ENCODE peak calls at places on chromosomes 2 and 18, in eight cellular contexts. S, N, L, C, F, Z, T and Y are unnamed samples.

GRCh38 chr2:205477016-205477705 is 205.1 kb upstream of the NRP2 start:
- DNase-seq in L (no peak), C (no peak), Z (no peak), F (peak), T (no peak), S (no peak), N (peak), Y (peak)

GRCh38 chr2:201447116-201447515 is 4.1 kb downstream of the TRAK2 start:
- DNase-seq in L (no peak), T (no peak), Z (no peak), F (no peak), S (no peak), C (no peak), N (no peak), Y (no peak)

GRCh38 chr2:59996830-59997229 is 556.6 kb downstream of the BCL11A start:
- DNase-seq in Z (no peak), F (no peak), N (no peak), S (no peak), L (no peak), T (no peak), C (no peak), Y (no peak)

GRCh38 chr2:98280376-98281102 is 65.7 kb upstream of the CNGA3 start:
- DNase-seq in Z (no peak), C (peak), S (no peak), T (no peak), L (no peak), F (peak), N (no peak), Y (no peak)

GRCh38 chr18:23711421-23711820 is 22.2 kb downstream of the LAMA3 start:
- DNase-seq in C (no peak), T (no peak), S (no peak), L (no peak), Z (no peak), N (no peak), F (no peak), Y (no peak)

GRCh38 chr2:28398101-28398834 is 5.6 kb downstream of the FOSL2 start:
- DNase-seq in L (no peak), Z (no peak), S (no peak), F (peak), N (peak), T (no peak), C (no peak), Y (peak)

GRCh38 chr18:45998244-45998643 is 31.1 kb upstream of the EPG5 start:
- DNase-seq in N (no peak), F (no peak), L (no peak), C (no peak), Z (no peak), S (no peak), T (no peak), Y (no peak)

GRCh38 chr2:236856856-236857616 is 228.7 kb upstream of the COPS8 start:
- DNase-seq in C (peak), T (no peak), L (no peak), N (no peak), Z (no peak), S (no peak), F (no peak), Y (no peak)

GRCh38 chr2:46490521-46491141 is 11.3 kb downstream of the TMEM247 start:
- DNase-seq in S (no peak), T (peak), F (no peak), L (no peak), N (no peak), C (no peak), Z (peak), Y (peak)

GRCh38 chr2:168678153-168678853 is 124.1 kb upstream of the NOSTRIN start:
- DNase-seq in L (no peak), F (no peak), N (peak), C (peak), S (no peak), Z (no peak), T (no peak), Y (no peak)

GRCh38 chr2:873651-874580 is 76.7 kb upstream of the SNTG2 start:
- DNase-seq in S (no peak), N (no peak), Z (no peak), T (no peak), F (no peak), C (no peak), L (no peak), Y (no peak)

GRCh38 chr2:240820014-240820606 is at the start of gene KIF1A:
- DNase-seq in S (no peak), T (no peak), L (no peak), C (peak), F (no peak), Z (no peak), N (no peak), Y (no peak)

GRCh38 chr2:30433902-30434301 is 13.1 kb upstream of the LCLAT1 start:
- DNase-seq in T (no peak), S (no peak), C (no peak), N (no peak), L (peak), Z (no peak), F (no peak), Y (no peak)

GRCh38 chr2:7430869-7431641 is 513.8 kb downstream of the RNF144A start:
- DNase-seq in S (no peak), F (no peak), N (peak), L (no peak), Z (peak), T (no peak), C (peak), Y (no peak)

GRCh38 chr18:51278045-51278649 is 80.7 kb upstream of the MEX3C start:
- DNase-seq in T (peak), Z (peak), C (peak), S (no peak), N (peak), F (peak), L (peak), Y (no peak)

GRCh38 chr2:239940861-239941570 is 84.1 kb downstream of the NDUFA10 start:
- DNase-seq in S (no peak), Z (no peak), L (no peak), C (no peak), N (no peak), F (no peak), T (no peak), Y (no peak)

GRCh38 chr2:241315879-241316700 is at the start of gene SEPTIN2:
- DNase-seq in C (no peak), Z (peak), N (peak), F (peak), S (no peak), T (no peak), L (peak), Y (peak)

GRCh38 chr2:15119722-15120175 is 441.4 kb downstream of the NBAS start:
- DNase-seq in Z (no peak), N (no peak), L (no peak), C (no peak), T (no peak), S (no peak), F (no peak), Y (no peak)

GRCh38 chr2:893311-893710 is 57.3 kb upstream of the SNTG2 start:
- DNase-seq in Z (no peak), L (no peak), T (peak), C (peak), N (no peak), F (no peak), S (no peak), Y (no peak)

GRCh38 chr18:32730620-32731021 is 42.2 kb downstream of the KLHL14 start:
- DNase-seq in C (no peak), T (peak), N (peak), F (peak), S (no peak), L (no peak), Z (peak), Y (no peak)

GRCh38 chr2:163121483-163121882 is 282.9 kb upstream of the KCNH7 start:
- DNase-seq in S (no peak), F (no peak), C (no peak), N (no peak), L (no peak), T (no peak), Z (no peak), Y (no peak)

GRCh38 chr2:180141600-180141999 is 134.5 kb upstream of the CWC22 start:
- DNase-seq in T (no peak), L (no peak), N (no peak), F (no peak), C (no peak), Z (no peak), S (no peak), Y (no peak)

GRCh38 chr2:96574364-96574763 is 37.8 kb downstream of the ARID5A start:
- DNase-seq in L (no peak), F (peak), N (no peak), S (no peak), C (no peak), T (no peak), Z (no peak), Y (no peak)

GRCh38 chr2:181977661-181978350 is 7.8 kb upstream of the PPP1R1C start:
- DNase-seq in C (no peak), L (no peak), S (peak), N (peak), F (peak), Z (no peak), T (no peak), Y (no peak)

GRCh38 chr2:50596521-50596920 is 435.4 kb downstream of the NRXN1 start:
- DNase-seq in L (no peak), Z (no peak), C (no peak), F (no peak), N (no peak), T (no peak), S (no peak), Y (peak)

GRCh38 chr18:48605408-48605845 is 66.6 kb downstream of the CTIF start:
- DNase-seq in S (no peak), Z (peak), N (no peak), L (peak), C (peak), F (no peak), T (peak), Y (peak)

GRCh38 chr2:223042284-223042683 is 9.7 kb upstream of the KCNE4 start:
- DNase-seq in T (no peak), C (no peak), Z (no peak), L (no peak), N (no peak), F (no peak), S (no peak), Y (no peak)

GRCh38 chr18:22640281-22640842 is 222.6 kb upstream of the CTAGE1 start:
- DNase-seq in L (no peak), T (no peak), S (no peak), F (peak), N (peak), C (no peak), Z (no peak), Y (no peak)

GRCh38 chr2:172722481-172722880 is 13.2 kb upstream of the RAPGEF4 start:
- DNase-seq in N (peak), Z (no peak), F (no peak), L (no peak), T (no peak), C (no peak), S (no peak), Y (peak)

GRCh38 chr2:161169335-161169734 is 9.1 kb downstream of the TANK start:
- DNase-seq in N (no peak), C (no peak), F (no peak), L (no peak), S (no peak), T (no peak), Z (no peak), Y (no peak)

GRCh38 chr2:224909885-224910517 is 132.3 kb downstream of the DOCK10 start:
- DNase-seq in L (no peak), S (no peak), T (no peak), N (peak), Z (no peak), F (peak), C (peak), Y (peak)
- H3K27ac ChIP-seq in L (no peak), S (no peak), T (no peak), N (peak), Z (no peak), F (peak), C (no peak), Y (peak)

GRCh38 chr2:219626540-219626939 is 890 bp upstream of the SLC4A3 start:
- DNase-seq in C (no peak), N (no peak), Z (no peak), L (peak), F (no peak), S (no peak), T (no peak), Y (no peak)
- H2AFZ ChIP-seq in C (no peak), N (no peak), Z (no peak), L (no peak), F (no peak), S (no peak), T (no peak), Y (no peak)

DNA sequence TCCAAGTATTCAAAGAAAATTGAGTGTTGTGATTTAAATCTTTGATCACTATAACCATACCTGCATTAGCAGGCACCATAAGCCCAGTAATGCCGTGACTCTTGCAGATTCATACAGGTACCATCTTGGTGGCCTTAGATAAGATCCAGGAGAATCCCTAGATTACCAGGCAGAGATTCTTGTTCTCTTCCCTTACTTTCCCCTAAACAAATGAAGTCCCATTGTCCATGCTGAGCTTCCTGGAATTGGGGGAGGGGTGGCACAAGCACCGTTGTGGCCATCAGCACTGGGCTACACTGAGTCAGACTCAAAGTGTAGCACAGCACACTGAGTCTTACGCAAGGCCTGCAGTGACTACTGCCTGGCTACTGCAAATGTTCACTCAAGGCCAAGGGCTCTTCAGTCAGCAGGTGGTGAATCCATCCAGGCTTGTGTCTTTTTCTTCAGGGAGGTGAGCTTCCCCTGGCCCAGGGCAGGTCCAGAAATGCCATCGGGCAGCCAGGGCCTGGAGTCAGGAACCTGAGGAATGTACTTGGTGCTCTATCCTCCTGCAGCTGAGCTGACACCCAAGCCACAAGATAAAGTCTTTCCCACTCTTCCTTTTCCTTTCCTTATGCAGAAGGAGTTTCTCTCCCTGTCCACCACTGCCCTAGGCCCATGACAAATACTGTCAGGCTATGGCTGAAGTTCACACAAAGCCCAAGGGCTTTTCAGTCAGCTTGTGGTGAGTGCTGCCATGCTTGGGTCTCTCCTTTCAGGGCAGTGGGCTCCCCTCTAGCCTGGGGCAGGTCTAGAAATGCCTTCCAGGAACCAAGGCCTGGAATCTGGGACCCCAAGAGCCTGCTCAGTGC is 52.6 kb downstream of the CD28 start:
- DNase-seq in F (peak), S (peak), C (no peak), T (no peak), L (peak), N (peak), Z (no peak), Y (peak)
- H3K4me2 ChIP-seq in F (peak), S (peak), C (no peak), T (no peak), L (no peak), N (peak), Z (no peak), Y (peak)

GRCh38 chr2:226692521-226693126 is 107.0 kb downstream of the IRS1 start:
- DNase-seq in F (no peak), Z (no peak), L (no peak), T (no peak), N (peak), C (no peak), S (no peak), Y (no peak)
- H3K27ac ChIP-seq in F (no peak), Z (no peak), L (no peak), T (no peak), N (no peak), C (no peak), S (no peak), Y (no peak)

DNA sequence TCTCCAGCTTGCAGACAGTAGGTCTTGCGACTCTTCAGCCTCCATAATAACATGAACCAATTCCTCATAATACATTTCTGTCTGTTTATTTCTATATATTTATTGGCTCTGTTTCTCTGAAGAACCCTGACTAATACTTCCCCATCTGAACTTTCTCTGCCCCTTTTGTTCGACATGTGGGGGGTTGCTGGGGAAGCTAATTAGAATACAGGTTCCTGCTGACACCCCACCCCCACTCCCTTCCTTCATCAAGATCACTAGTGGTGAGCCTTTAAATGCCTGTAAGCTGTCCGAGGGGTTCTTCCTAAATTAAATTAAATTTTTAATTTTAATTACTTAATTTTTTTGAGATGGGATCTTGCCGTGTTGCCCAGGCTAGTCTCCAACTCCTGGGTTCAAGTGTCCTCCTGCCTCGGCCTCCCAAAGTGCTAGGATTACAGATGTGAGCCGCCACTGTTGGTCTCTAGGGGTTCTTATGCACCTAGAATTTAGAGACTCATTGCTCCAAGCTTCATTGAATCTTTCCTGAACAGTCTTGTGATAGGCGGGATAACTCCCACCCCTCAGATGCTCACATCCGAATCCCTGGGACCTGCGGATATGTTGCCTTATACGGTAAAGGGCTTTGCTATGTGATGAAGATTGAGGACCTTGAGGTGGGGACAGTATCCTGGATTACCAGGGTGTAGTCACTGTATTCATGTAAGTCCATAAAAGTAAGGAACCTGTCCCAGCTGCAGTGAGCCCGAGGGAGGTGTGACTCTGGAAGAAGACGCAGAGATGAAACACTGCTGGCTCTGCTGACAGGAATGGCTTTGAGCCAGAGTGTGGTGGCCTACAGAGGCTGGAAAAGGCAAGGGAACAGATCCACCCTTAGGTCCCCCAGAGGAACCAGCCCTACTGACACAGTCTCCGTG is 26.2 kb downstream of the HPCAL1 start:
- DNase-seq in F (no peak), L (no peak), S (no peak), C (no peak), N (no peak), Z (peak), T (no peak), Y (no peak)
- H2AFZ ChIP-seq in F (no peak), L (no peak), S (no peak), C (no peak), N (no peak), Z (no peak), T (no peak), Y (no peak)

GRCh38 chr2:9297156-9297555 is 90.5 kb downstream of the ASAP2 start:
- DNase-seq in Z (no peak), T (no peak), N (no peak), F (no peak), C (no peak), L (no peak), S (no peak), Y (no peak)

GRCh38 chr2:9297807-9298206 is 91.2 kb downstream of the ASAP2 start:
- DNase-seq in T (no peak), Z (no peak), L (no peak), S (no peak), N (no peak), F (no peak), C (no peak), Y (no peak)

GRCh38 chr2:9298583-9298982 is 92.0 kb downstream of the ASAP2 start:
- DNase-seq in Z (no peak), L (no peak), C (no peak), T (no peak), S (no peak), N (no peak), F (no peak), Y (no peak)

GRCh38 chr2:9294764-9295163 is 88.2 kb downstream of the ASAP2 start:
- DNase-seq in L (no peak), Z (no peak), C (no peak), N (no peak), S (no peak), F (no peak), T (no peak), Y (no peak)

GRCh38 chr2:9296559-9296958 is 89.9 kb downstream of the ASAP2 start:
- DNase-seq in T (no peak), Z (no peak), F (no peak), S (no peak), L (no peak), C (no peak), N (no peak), Y (no peak)
- H3K4me2 ChIP-seq in T (no peak), Z (no peak), F (no peak), S (no peak), L (no peak), C (no peak), N (no peak), Y (no peak)

GRCh38 chr2:164621761-164622105 is 451 bp upstream of the GRB14 start:
- DNase-seq in F (no peak), N (peak), L (no peak), Z (no peak), T (no peak), C (no peak), S (no peak), Y (no peak)

GRCh38 chr2:164622338-164623106 is 1.2 kb upstream of the GRB14 start:
- DNase-seq in Z (no peak), F (no peak), N (no peak), L (no peak), T (no peak), S (no peak), C (peak), Y (no peak)

GRCh38 chr2:164624296-164624695 is 3.0 kb upstream of the GRB14 start:
- DNase-seq in T (no peak), Z (no peak), S (no peak), N (no peak), L (no peak), C (no peak), F (no peak), Y (peak)

GRCh38 chr2:164617466-164617865 is 3.8 kb downstream of the GRB14 start:
- DNase-seq in F (peak), S (no peak), L (no peak), Z (no peak), C (no peak), N (peak), T (no peak), Y (no peak)

GRCh38 chr2:164620873-164621760 is at the start of gene GRB14:
- DNase-seq in N (peak), C (peak), S (no peak), Z (no peak), F (peak), L (peak), T (no peak), Y (peak)
- H3K27ac ChIP-seq in N (peak), C (no peak), S (peak), Z (no peak), F (no peak), L (no peak), T (no peak), Y (no peak)

GRCh38 chr2:37582911-37583310 is 88.5 kb downstream of the CDC42EP3 start:
- DNase-seq in S (no peak), L (no peak), Z (no peak), T (no peak), N (no peak), F (peak), C (no peak), Y (peak)

GRCh38 chr2:37585295-37585908 is 86.0 kb downstream of the CDC42EP3 start:
- DNase-seq in L (no peak), C (no peak), F (no peak), N (peak), S (no peak), Z (no peak), T (no peak), Y (peak)

GRCh38 chr2:37583402-37583801 is 88.0 kb downstream of the CDC42EP3 start:
- DNase-seq in T (no peak), N (peak), C (no peak), Z (no peak), S (no peak), L (no peak), F (peak), Y (peak)

GRCh38 chr2:37582371-37582770 is 89.1 kb downstream of the CDC42EP3 start:
- DNase-seq in S (no peak), L (no peak), Z (no peak), C (no peak), T (no peak), F (peak), N (no peak), Y (no peak)

GRCh38 chr2:37583867-37584266 is 87.6 kb downstream of the CDC42EP3 start:
- DNase-seq in L (no peak), Z (no peak), S (no peak), T (no peak), N (peak), F (peak), C (no peak), Y (peak)
- H2AFZ ChIP-seq in L (no peak), Z (no peak), S (no peak), T (no peak), N (no peak), F (no peak), C (peak), Y (no peak)